ENCODE peak calls at places on chromosomes 12 and 14, in eight cellular contexts. J is body of pancreas, C is pons, Y is anterior cingulate cortex, D is NCI-H510A treated with DMSO at 0.1 percent for 48 hours, X is ovary, T is fibroblast of villous mesenchyme, G is HCT116. K is an unnamed sample.
A peak's percentile ranks its signal among the peaks of the same experiment; 100 is the strongest.

GRCh38 chr12:7158866-7159600 is 28.9 kb downstream of the CLSTN3 start:
- DNase-seq in J (no peak), C (no peak), Y (no peak), D (no peak), X (no peak), T (no peak), G (no peak), K (no peak)

GRCh38 chr12:112418248-112418595 is 525 bp upstream of the PTPN11 start:
- DNase-seq in J (no peak), C (no peak), Y (peak; percentile 36), D (no peak), X (no peak), T (no peak), G (no peak), K (no peak)

GRCh38 chr12:64450711-64451486 is 1.0 kb upstream of the TBK1 start:
- DNase-seq in J (no peak), C (peak; percentile 53), Y (no peak), D (peak; percentile 62), X (no peak), T (peak; percentile 20), G (no peak), K (no peak)

GRCh38 chr12:122995503-122996187 is 15.2 kb downstream of the ARL6IP4 start:
- DNase-seq in J (peak; percentile 29), C (no peak), Y (no peak), D (no peak), X (no peak), T (no peak), G (no peak), K (peak; percentile 98)

GRCh38 chr14:77204457-77204796 is 22.8 kb downstream of the TMEM63C start:
- DNase-seq in J (peak; percentile 19), C (no peak), Y (no peak), D (peak; percentile 99), X (no peak), T (no peak), G (no peak), K (no peak)

GRCh38 chr12:87801860-87802720 is 227.1 kb downstream of the C12orf50 start:
- DNase-seq in J (no peak), C (peak; percentile 15), Y (no peak), D (no peak), X (no peak), T (no peak), G (no peak), K (no peak)

GRCh38 chr14:99253890-99254289 is 18.1 kb downstream of the BCL11B start:
- DNase-seq in J (no peak), C (no peak), Y (no peak), D (no peak), X (no peak), T (no peak), G (no peak), K (no peak)

GRCh38 chr12:121373748-121374147 is 21.5 kb upstream of the ANAPC5 start:
- DNase-seq in J (no peak), C (no peak), Y (no peak), D (no peak), X (no peak), T (no peak), G (no peak), K (no peak)